ENCODE peak calls at places on chromosomes 7 and 10, in six cellular contexts. One of them, this sample, is unnamed.

GRCh38 chr10:49735161-49735560 is 27.0 kb downstream of the OGDHL start:
- DNase-seq in HepG2: no peak
- DNase-seq in GM23248: no peak
- DNase-seq in fibroblast of lung: no peak
- DNase-seq in MM.1S: no peak
- DNase-seq in keratinocyte: no peak
- DNase-seq in this sample: no peak

GRCh38 chr10:10870523-10871241 is 147.0 kb upstream of the CELF2 start:
- DNase-seq in HepG2: no peak
- DNase-seq in GM23248: peak; percentile 58
- DNase-seq in fibroblast of lung: no peak
- DNase-seq in MM.1S: peak; percentile 29
- DNase-seq in keratinocyte: no peak
- DNase-seq in this sample: no peak

GRCh38 chr10:30103595-30104310 is 44.4 kb upstream of the JCAD start:
- DNase-seq in HepG2: no peak
- DNase-seq in GM23248: no peak
- DNase-seq in fibroblast of lung: no peak
- DNase-seq in MM.1S: no peak
- DNase-seq in keratinocyte: no peak
- DNase-seq in this sample: no peak

GRCh38 chr10:130652544-130652943 is 516.4 kb downstream of the GLRX3 start:
- DNase-seq in HepG2: no peak
- DNase-seq in GM23248: peak; percentile 5
- DNase-seq in fibroblast of lung: no peak
- DNase-seq in MM.1S: no peak
- DNase-seq in keratinocyte: no peak
- DNase-seq in this sample: no peak

GRCh38 chr7:54796150-54796549 is 37.1 kb upstream of the SEC61G start:
- DNase-seq in HepG2: no peak
- DNase-seq in GM23248: no peak
- DNase-seq in fibroblast of lung: no peak
- DNase-seq in MM.1S: no peak
- DNase-seq in keratinocyte: no peak
- DNase-seq in this sample: no peak

GRCh38 chr7:45085619-45086200 is 3.1 kb downstream of the NACAD start:
- DNase-seq in HepG2: no peak
- DNase-seq in GM23248: no peak
- DNase-seq in fibroblast of lung: no peak
- DNase-seq in MM.1S: no peak
- DNase-seq in keratinocyte: no peak
- DNase-seq in this sample: no peak

GRCh38 chr7:46468753-46469356 is 547.8 kb upstream of the IGFBP3 start:
- DNase-seq in HepG2: no peak
- DNase-seq in GM23248: peak; percentile 40
- DNase-seq in fibroblast of lung: peak; percentile 59
- DNase-seq in MM.1S: no peak
- DNase-seq in keratinocyte: no peak
- DNase-seq in this sample: peak; percentile 25

GRCh38 chr10:104099941-104100340 is 14.3 kb upstream of the COL17A1 start:
- DNase-seq in HepG2: no peak
- DNase-seq in GM23248: peak; percentile 9
- DNase-seq in fibroblast of lung: no peak
- DNase-seq in MM.1S: no peak
- DNase-seq in keratinocyte: no peak
- DNase-seq in this sample: no peak

GRCh38 chr10:15571570-15571969 is 148.2 kb downstream of the ITGA8 start:
- DNase-seq in HepG2: no peak
- DNase-seq in GM23248: peak; percentile 21
- DNase-seq in fibroblast of lung: peak; percentile 90
- DNase-seq in MM.1S: no peak
- DNase-seq in keratinocyte: no peak
- DNase-seq in this sample: no peak

GRCh38 chr7:138848056-138848975 is 50.3 kb upstream of the ATP6V0A4 start:
- DNase-seq in HepG2: no peak
- DNase-seq in GM23248: peak; percentile 18
- DNase-seq in fibroblast of lung: peak; percentile 54
- DNase-seq in MM.1S: no peak
- DNase-seq in keratinocyte: no peak
- DNase-seq in this sample: no peak

GRCh38 chr10:125159486-125159931 is 854 bp downstream of the CTBP2 start:
- DNase-seq in HepG2: no peak
- DNase-seq in GM23248: peak; percentile 63
- DNase-seq in fibroblast of lung: no peak
- DNase-seq in MM.1S: no peak
- DNase-seq in keratinocyte: no peak
- DNase-seq in this sample: no peak

GRCh38 chr7:18426564-18427226 is 68.9 kb upstream of the HDAC9 start:
- DNase-seq in HepG2: no peak
- DNase-seq in GM23248: peak; percentile 64
- DNase-seq in fibroblast of lung: peak; percentile 22
- DNase-seq in MM.1S: no peak
- DNase-seq in keratinocyte: no peak
- DNase-seq in this sample: peak; percentile 69

GRCh38 chr7:332020-332517 is 42.1 kb downstream of the FOXL3 start:
- DNase-seq in HepG2: no peak
- DNase-seq in GM23248: no peak
- DNase-seq in fibroblast of lung: no peak
- DNase-seq in MM.1S: no peak
- DNase-seq in keratinocyte: no peak
- DNase-seq in this sample: no peak

GRCh38 chr7:98378210-98378819 is 22.6 kb downstream of the BAIAP2L1 start:
- DNase-seq in HepG2: no peak
- DNase-seq in GM23248: no peak
- DNase-seq in fibroblast of lung: no peak
- DNase-seq in MM.1S: no peak
- DNase-seq in keratinocyte: no peak
- DNase-seq in this sample: no peak

GRCh38 chr10:130559213-130559944 is 423.2 kb downstream of the GLRX3 start:
- DNase-seq in HepG2: no peak
- DNase-seq in GM23248: no peak
- DNase-seq in fibroblast of lung: no peak
- DNase-seq in MM.1S: no peak
- DNase-seq in keratinocyte: no peak
- DNase-seq in this sample: no peak

GRCh38 chr7:31443457-31443856 is 70.4 kb upstream of the ITPRID1 start:
- DNase-seq in HepG2: peak; percentile 26
- DNase-seq in GM23248: peak; percentile 72
- DNase-seq in fibroblast of lung: peak; percentile 55
- DNase-seq in MM.1S: peak; percentile 63
- DNase-seq in keratinocyte: peak; percentile 35
- DNase-seq in this sample: peak; percentile 46

GRCh38 chr7:112452102-112452888 is 2.0 kb downstream of the IFRD1 start:
- DNase-seq in HepG2: peak; percentile 42
- DNase-seq in GM23248: peak; percentile 89
- DNase-seq in fibroblast of lung: peak; percentile 55
- DNase-seq in MM.1S: peak; percentile 39
- DNase-seq in keratinocyte: no peak
- DNase-seq in this sample: peak; percentile 36

GRCh38 chr7:157009170-157009777 is 1.2 kb downstream of the MNX1 start:
- DNase-seq in HepG2: peak; percentile 56
- DNase-seq in GM23248: no peak
- DNase-seq in fibroblast of lung: no peak
- DNase-seq in MM.1S: peak; percentile 6
- DNase-seq in keratinocyte: no peak
- DNase-seq in this sample: peak; percentile 37
- TF ChIP-seq EZH2 in HepG2: no peak
- TF ChIP-seq EZH2 in GM23248: peak; percentile 98
- TF ChIP-seq EZH2 in fibroblast of lung: peak; percentile 97
- TF ChIP-seq EZH2 in MM.1S: no peak
- TF ChIP-seq EZH2 in keratinocyte: peak; percentile 94
- TF ChIP-seq EZH2 in this sample: no peak

GRCh38 chr7:114943953-114944741 is 22.3 kb downstream of the MDFIC start:
- DNase-seq in HepG2: no peak
- DNase-seq in GM23248: peak; percentile 23
- DNase-seq in fibroblast of lung: peak; percentile 31
- DNase-seq in MM.1S: no peak
- DNase-seq in keratinocyte: no peak
- DNase-seq in this sample: no peak
- H3K9ac ChIP-seq in HepG2: no peak overlapping the region
- H3K9ac ChIP-seq in GM23248: peak overlapping the region; percentile 77
- H3K9ac ChIP-seq in fibroblast of lung: peak overlapping the region; percentile 43
- H3K9ac ChIP-seq in MM.1S: no peak overlapping the region
- H3K9ac ChIP-seq in keratinocyte: no peak overlapping the region
- H3K9ac ChIP-seq in this sample: no peak overlapping the region

DNA sequence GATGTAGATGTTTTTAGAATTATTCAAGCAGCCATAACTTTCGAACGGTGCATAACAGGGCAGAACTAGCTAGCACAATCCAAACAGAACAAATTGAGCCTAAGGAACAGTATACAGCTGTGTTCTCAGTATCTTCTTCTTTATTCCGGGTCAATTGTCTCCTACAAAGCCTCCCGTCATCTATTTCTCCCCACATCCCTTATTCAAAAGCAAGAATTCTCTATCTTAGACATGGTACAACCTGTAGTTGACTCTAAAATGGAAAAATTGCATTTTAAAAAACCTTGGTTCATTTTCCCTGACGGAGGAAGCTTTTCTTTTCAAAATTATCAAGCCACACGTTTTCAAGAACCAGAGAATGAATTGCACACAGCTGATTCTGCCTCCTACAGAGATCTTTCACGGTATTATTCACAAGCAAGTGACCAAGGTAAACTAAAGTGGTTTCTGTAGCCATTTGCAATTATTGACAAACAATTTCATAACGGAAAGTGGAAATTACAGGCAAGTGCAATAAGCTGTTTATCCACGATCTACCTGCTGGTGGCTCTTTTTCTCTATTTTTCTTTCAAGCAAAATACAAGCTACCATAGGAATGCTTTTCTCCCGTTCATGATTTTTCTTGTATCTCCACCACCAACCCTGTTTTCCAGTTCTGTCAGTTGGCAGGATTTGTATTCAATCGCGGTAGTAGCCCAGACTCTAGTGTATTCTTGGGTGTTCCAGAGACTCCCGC is 2.3 kb downstream of the GRM8 start:
- DNase-seq in HepG2: no peak
- DNase-seq in GM23248: peak; percentile 10
- DNase-seq in fibroblast of lung: no peak
- DNase-seq in MM.1S: no peak
- DNase-seq in keratinocyte: no peak
- DNase-seq in this sample: peak; percentile 1
- TF ChIP-seq EZH2 in HepG2: no peak
- TF ChIP-seq EZH2 in GM23248: no peak
- TF ChIP-seq EZH2 in fibroblast of lung: no peak
- TF ChIP-seq EZH2 in MM.1S: no peak
- TF ChIP-seq EZH2 in keratinocyte: no peak
- TF ChIP-seq EZH2 in this sample: no peak

GRCh38 chr10:95976295-95977229 is 66.8 kb upstream of the CCNJ start:
- DNase-seq in HepG2: peak; percentile 36
- DNase-seq in GM23248: no peak
- DNase-seq in fibroblast of lung: no peak
- DNase-seq in MM.1S: no peak
- DNase-seq in keratinocyte: no peak
- DNase-seq in this sample: no peak
- H3K9ac ChIP-seq in HepG2: peak overlapping the region; percentile 2
- H3K9ac ChIP-seq in GM23248: no peak overlapping the region
- H3K9ac ChIP-seq in fibroblast of lung: no peak overlapping the region
- H3K9ac ChIP-seq in MM.1S: no peak overlapping the region
- H3K9ac ChIP-seq in keratinocyte: no peak overlapping the region
- H3K9ac ChIP-seq in this sample: no peak overlapping the region

DNA sequence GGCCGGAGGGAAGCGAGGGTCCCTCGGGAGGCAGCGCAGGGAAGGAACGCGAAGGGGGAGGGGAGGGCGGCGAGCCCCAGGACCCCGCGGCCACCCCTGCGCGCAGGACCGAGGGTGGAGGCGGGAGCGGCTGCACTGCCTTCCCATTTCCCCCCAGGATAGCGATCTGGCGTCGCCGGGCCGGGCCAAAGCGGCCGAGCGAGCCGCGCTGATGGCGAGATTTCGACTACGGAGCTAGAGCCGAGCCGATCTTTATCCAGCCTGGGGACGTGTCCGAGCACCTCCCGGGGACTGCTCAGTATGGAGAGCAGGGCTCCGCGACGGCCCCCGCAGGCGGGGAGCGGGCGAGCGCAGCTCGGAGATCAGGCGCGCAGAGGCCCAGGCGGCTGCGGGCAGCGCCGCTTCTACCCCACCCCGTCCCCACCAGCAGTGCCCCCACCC is 590 bp upstream of the CRTAC1 start:
- DNase-seq in HepG2: no peak
- DNase-seq in GM23248: no peak
- DNase-seq in fibroblast of lung: no peak
- DNase-seq in MM.1S: no peak
- DNase-seq in keratinocyte: no peak
- DNase-seq in this sample: no peak
- TF ChIP-seq EZH2 in HepG2: no peak
- TF ChIP-seq EZH2 in GM23248: no peak
- TF ChIP-seq EZH2 in fibroblast of lung: peak; percentile 80
- TF ChIP-seq EZH2 in MM.1S: no peak
- TF ChIP-seq EZH2 in keratinocyte: peak; percentile 64
- TF ChIP-seq EZH2 in this sample: peak; percentile 20

DNA sequence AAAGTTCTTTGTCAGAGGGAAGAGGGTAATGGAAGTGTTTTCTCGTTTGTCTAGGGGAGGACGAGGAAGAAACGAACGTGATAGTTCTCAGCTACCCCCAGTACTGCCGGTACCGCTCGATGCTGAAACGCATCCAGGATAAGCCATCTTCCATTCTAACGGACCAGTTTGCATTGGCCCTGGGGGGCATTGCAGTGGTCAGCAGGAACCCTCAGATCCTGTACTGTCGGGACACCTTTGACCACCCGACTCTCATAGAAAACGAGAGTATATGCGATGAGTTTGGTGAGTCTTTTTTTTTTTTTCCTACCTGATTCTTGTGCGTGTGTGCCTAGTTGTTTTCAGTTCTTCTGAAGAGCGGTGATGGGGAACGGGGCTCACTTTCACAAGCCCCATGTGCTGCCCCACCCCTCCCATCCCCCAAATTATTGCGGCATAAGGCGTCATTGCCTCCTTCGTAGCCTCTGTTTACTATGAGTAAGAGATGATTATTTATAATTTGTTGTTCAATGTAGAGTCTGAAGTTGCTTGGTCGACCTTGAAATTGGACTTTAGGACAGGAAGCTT is 98.6 kb downstream of the ARID5B start:
- DNase-seq in HepG2: no peak
- DNase-seq in GM23248: no peak
- DNase-seq in fibroblast of lung: no peak
- DNase-seq in MM.1S: no peak
- DNase-seq in keratinocyte: no peak
- DNase-seq in this sample: no peak
- H3K9ac ChIP-seq in HepG2: no peak overlapping the region
- H3K9ac ChIP-seq in GM23248: no peak overlapping the region
- H3K9ac ChIP-seq in fibroblast of lung: no peak overlapping the region
- H3K9ac ChIP-seq in MM.1S: no peak overlapping the region
- H3K9ac ChIP-seq in keratinocyte: no peak overlapping the region
- H3K9ac ChIP-seq in this sample: no peak overlapping the region